ENCODE peak calls at places on chromosomes 3 and 15, in nine cellular contexts. One of them, this sample, is unnamed.

GRCh38 chr15:57477736-57478522 is 101.6 kb downstream of the CGNL1 start:
- DNase-seq in NT2/D1: peak
- DNase-seq in A172: no peak
- DNase-seq in Karpas-422: no peak
- DNase-seq in lower leg skin: no peak
- DNase-seq in GM12892: no peak
- DNase-seq in CD8-positive, alpha-beta T cell: no peak
- DNase-seq in BJ: no peak
- DNase-seq in effector memory CD8-positive, alpha-beta T cell: no peak
- DNase-seq in this sample: no peak

GRCh38 chr3:44914936-44915335 is 40.5 kb downstream of the TGM4 start:
- DNase-seq in lower leg skin: no peak
- DNase-seq in effector memory CD8-positive, alpha-beta T cell: no peak
- DNase-seq in Karpas-422: no peak
- DNase-seq in NT2/D1: no peak
- DNase-seq in CD8-positive, alpha-beta T cell: no peak
- DNase-seq in A172: no peak
- DNase-seq in GM12892: no peak
- DNase-seq in BJ: no peak
- DNase-seq in this sample: no peak

GRCh38 chr3:10946526-10946925 is 46.0 kb upstream of the SLC6A1 start:
- DNase-seq in CD8-positive, alpha-beta T cell: no peak
- DNase-seq in A172: no peak
- DNase-seq in GM12892: no peak
- DNase-seq in Karpas-422: no peak
- DNase-seq in NT2/D1: no peak
- DNase-seq in lower leg skin: no peak
- DNase-seq in effector memory CD8-positive, alpha-beta T cell: no peak
- DNase-seq in BJ: no peak
- DNase-seq in this sample: no peak

GRCh38 chr3:53254190-53254809 is 1.5 kb downstream of the TKT start:
- DNase-seq in lower leg skin: no peak
- DNase-seq in NT2/D1: no peak
- DNase-seq in effector memory CD8-positive, alpha-beta T cell: no peak
- DNase-seq in Karpas-422: peak
- DNase-seq in BJ: no peak
- DNase-seq in GM12892: no peak
- DNase-seq in A172: peak
- DNase-seq in CD8-positive, alpha-beta T cell: no peak
- DNase-seq in this sample: no peak

GRCh38 chr15:88909956-88910831 is 3.0 kb downstream of the MFGE8 start:
- DNase-seq in GM12892: no peak
- DNase-seq in Karpas-422: no peak
- DNase-seq in NT2/D1: no peak
- DNase-seq in CD8-positive, alpha-beta T cell: no peak
- DNase-seq in BJ: no peak
- DNase-seq in A172: no peak
- DNase-seq in effector memory CD8-positive, alpha-beta T cell: no peak
- DNase-seq in lower leg skin: peak
- DNase-seq in this sample: no peak

GRCh38 chr3:182259579-182259978 is 533.7 kb upstream of the ATP11B start:
- DNase-seq in A172: no peak
- DNase-seq in GM12892: no peak
- DNase-seq in BJ: no peak
- DNase-seq in lower leg skin: no peak
- DNase-seq in NT2/D1: no peak
- DNase-seq in effector memory CD8-positive, alpha-beta T cell: no peak
- DNase-seq in CD8-positive, alpha-beta T cell: no peak
- DNase-seq in Karpas-422: no peak
- DNase-seq in this sample: no peak

GRCh38 chr3:126259411-126260391 is 79.3 kb upstream of the ALDH1L1 start:
- DNase-seq in BJ: no peak
- DNase-seq in NT2/D1: no peak
- DNase-seq in Karpas-422: peak
- DNase-seq in effector memory CD8-positive, alpha-beta T cell: no peak
- DNase-seq in A172: no peak
- DNase-seq in GM12892: no peak
- DNase-seq in CD8-positive, alpha-beta T cell: no peak
- DNase-seq in lower leg skin: no peak
- DNase-seq in this sample: no peak

GRCh38 chr15:77418341-77419049 is 1.4 kb downstream of the PEAK1 start:
- DNase-seq in NT2/D1: no peak
- DNase-seq in Karpas-422: no peak
- DNase-seq in CD8-positive, alpha-beta T cell: no peak
- DNase-seq in BJ: no peak
- DNase-seq in A172: no peak
- DNase-seq in GM12892: no peak
- DNase-seq in lower leg skin: no peak
- DNase-seq in effector memory CD8-positive, alpha-beta T cell: no peak
- DNase-seq in this sample: no peak

GRCh38 chr15:67105065-67105951 is 39.9 kb downstream of the SMAD3 start:
- DNase-seq in BJ: peak
- DNase-seq in CD8-positive, alpha-beta T cell: no peak
- DNase-seq in effector memory CD8-positive, alpha-beta T cell: no peak
- DNase-seq in A172: peak
- DNase-seq in lower leg skin: no peak
- DNase-seq in NT2/D1: peak
- DNase-seq in GM12892: no peak
- DNase-seq in Karpas-422: no peak
- DNase-seq in this sample: no peak

GRCh38 chr3:41753651-41754050 is 208.3 kb downstream of the ULK4 start:
- DNase-seq in BJ: no peak
- DNase-seq in GM12892: no peak
- DNase-seq in A172: no peak
- DNase-seq in effector memory CD8-positive, alpha-beta T cell: no peak
- DNase-seq in NT2/D1: no peak
- DNase-seq in Karpas-422: no peak
- DNase-seq in CD8-positive, alpha-beta T cell: no peak
- DNase-seq in lower leg skin: no peak
- DNase-seq in this sample: no peak

GRCh38 chr3:64530434-64531049 is 157.3 kb downstream of the ADAMTS9 start:
- DNase-seq in A172: peak
- DNase-seq in NT2/D1: peak
- DNase-seq in CD8-positive, alpha-beta T cell: no peak
- DNase-seq in Karpas-422: peak
- DNase-seq in lower leg skin: peak
- DNase-seq in effector memory CD8-positive, alpha-beta T cell: no peak
- DNase-seq in BJ: peak
- DNase-seq in GM12892: no peak
- DNase-seq in this sample: no peak

GRCh38 chr15:44537728-44538240 is 837 bp downstream of the EIF3J start:
- DNase-seq in CD8-positive, alpha-beta T cell: no peak
- DNase-seq in lower leg skin: no peak
- DNase-seq in GM12892: no peak
- DNase-seq in BJ: no peak
- DNase-seq in A172: peak
- DNase-seq in effector memory CD8-positive, alpha-beta T cell: no peak
- DNase-seq in NT2/D1: no peak
- DNase-seq in Karpas-422: peak
- DNase-seq in this sample: no peak

GRCh38 chr3:111862415-111862814 is 3.4 kb downstream of the PHLDB2 start:
- DNase-seq in lower leg skin: no peak
- DNase-seq in BJ: no peak
- DNase-seq in effector memory CD8-positive, alpha-beta T cell: no peak
- DNase-seq in NT2/D1: no peak
- DNase-seq in Karpas-422: no peak
- DNase-seq in CD8-positive, alpha-beta T cell: no peak
- DNase-seq in GM12892: no peak
- DNase-seq in A172: no peak
- DNase-seq in this sample: no peak

GRCh38 chr3:19967208-19967607 is 20.3 kb downstream of the RAB5A start:
- DNase-seq in NT2/D1: no peak
- DNase-seq in A172: no peak
- DNase-seq in BJ: no peak
- DNase-seq in GM12892: no peak
- DNase-seq in effector memory CD8-positive, alpha-beta T cell: no peak
- DNase-seq in lower leg skin: no peak
- DNase-seq in CD8-positive, alpha-beta T cell: no peak
- DNase-seq in Karpas-422: no peak
- DNase-seq in this sample: no peak

GRCh38 chr3:9088431-9089353 is 125.4 kb upstream of the RAD18 start:
- DNase-seq in effector memory CD8-positive, alpha-beta T cell: no peak
- DNase-seq in NT2/D1: no peak
- DNase-seq in CD8-positive, alpha-beta T cell: no peak
- DNase-seq in Karpas-422: no peak
- DNase-seq in GM12892: no peak
- DNase-seq in lower leg skin: no peak
- DNase-seq in BJ: no peak
- DNase-seq in A172: peak
- DNase-seq in this sample: no peak

GRCh38 chr3:12287727-12288465 is 974 bp upstream of the PPARG start:
- DNase-seq in effector memory CD8-positive, alpha-beta T cell: no peak
- DNase-seq in NT2/D1: no peak
- DNase-seq in CD8-positive, alpha-beta T cell: no peak
- DNase-seq in Karpas-422: no peak
- DNase-seq in A172: no peak
- DNase-seq in GM12892: peak
- DNase-seq in BJ: no peak
- DNase-seq in lower leg skin: no peak
- DNase-seq in this sample: no peak

GRCh38 chr3:4680881-4681300 is 187.7 kb downstream of the ITPR1 start:
- DNase-seq in Karpas-422: no peak
- DNase-seq in BJ: no peak
- DNase-seq in NT2/D1: no peak
- DNase-seq in effector memory CD8-positive, alpha-beta T cell: no peak
- DNase-seq in CD8-positive, alpha-beta T cell: no peak
- DNase-seq in GM12892: no peak
- DNase-seq in A172: peak
- DNase-seq in lower leg skin: no peak
- DNase-seq in this sample: no peak

GRCh38 chr3:133745981-133746721 is at the start of gene TF:
- DNase-seq in A172: no peak
- DNase-seq in NT2/D1: no peak
- DNase-seq in CD8-positive, alpha-beta T cell: no peak
- DNase-seq in GM12892: no peak
- DNase-seq in BJ: no peak
- DNase-seq in effector memory CD8-positive, alpha-beta T cell: no peak
- DNase-seq in lower leg skin: no peak
- DNase-seq in Karpas-422: peak
- DNase-seq in this sample: no peak

GRCh38 chr3:130976706-130977105 is 49.9 kb downstream of the ASTE1 start:
- DNase-seq in A172: no peak
- DNase-seq in NT2/D1: no peak
- DNase-seq in BJ: no peak
- DNase-seq in CD8-positive, alpha-beta T cell: no peak
- DNase-seq in lower leg skin: no peak
- DNase-seq in Karpas-422: no peak
- DNase-seq in effector memory CD8-positive, alpha-beta T cell: no peak
- DNase-seq in GM12892: no peak
- DNase-seq in this sample: no peak

GRCh38 chr15:65394280-65394789 is 16.5 kb upstream of the IGDCC3 start:
- DNase-seq in CD8-positive, alpha-beta T cell: no peak
- DNase-seq in A172: no peak
- DNase-seq in effector memory CD8-positive, alpha-beta T cell: no peak
- DNase-seq in NT2/D1: no peak
- DNase-seq in Karpas-422: no peak
- DNase-seq in GM12892: no peak
- DNase-seq in lower leg skin: no peak
- DNase-seq in BJ: no peak
- DNase-seq in this sample: no peak

GRCh38 chr3:49805884-49806701 is 3.0 kb downstream of the INKA1 start:
- DNase-seq in lower leg skin: peak
- DNase-seq in CD8-positive, alpha-beta T cell: peak
- DNase-seq in NT2/D1: no peak
- DNase-seq in A172: no peak
- DNase-seq in Karpas-422: peak
- DNase-seq in GM12892: no peak
- DNase-seq in BJ: no peak
- DNase-seq in effector memory CD8-positive, alpha-beta T cell: no peak
- DNase-seq in this sample: no peak

GRCh38 chr3:54988302-54989022 is 60.6 kb upstream of the LRTM1 start:
- DNase-seq in A172: no peak
- DNase-seq in GM12892: no peak
- DNase-seq in CD8-positive, alpha-beta T cell: no peak
- DNase-seq in lower leg skin: peak
- DNase-seq in effector memory CD8-positive, alpha-beta T cell: no peak
- DNase-seq in Karpas-422: no peak
- DNase-seq in BJ: peak
- DNase-seq in NT2/D1: no peak
- DNase-seq in this sample: no peak

GRCh38 chr3:46694520-46694919 is 1.0 kb upstream of the ALS2CL start:
- DNase-seq in lower leg skin: no peak
- DNase-seq in CD8-positive, alpha-beta T cell: no peak
- DNase-seq in Karpas-422: no peak
- DNase-seq in NT2/D1: no peak
- DNase-seq in BJ: no peak
- DNase-seq in A172: no peak
- DNase-seq in effector memory CD8-positive, alpha-beta T cell: no peak
- DNase-seq in GM12892: no peak
- DNase-seq in this sample: no peak

GRCh38 chr3:25604107-25604805 is 60.5 kb downstream of the TOP2B start:
- DNase-seq in A172: peak
- DNase-seq in lower leg skin: no peak
- DNase-seq in effector memory CD8-positive, alpha-beta T cell: no peak
- DNase-seq in NT2/D1: no peak
- DNase-seq in BJ: no peak
- DNase-seq in GM12892: no peak
- DNase-seq in Karpas-422: no peak
- DNase-seq in CD8-positive, alpha-beta T cell: no peak
- DNase-seq in this sample: no peak

GRCh38 chr3:90010341-90010740 is 902.9 kb downstream of the EPHA3 start:
- DNase-seq in BJ: peak
- DNase-seq in Karpas-422: no peak
- DNase-seq in A172: no peak
- DNase-seq in CD8-positive, alpha-beta T cell: no peak
- DNase-seq in GM12892: no peak
- DNase-seq in effector memory CD8-positive, alpha-beta T cell: no peak
- DNase-seq in lower leg skin: no peak
- DNase-seq in NT2/D1: peak
- DNase-seq in this sample: no peak

GRCh38 chr3:196214783-196215441 is 1.4 kb upstream of the SLC51A start:
- DNase-seq in BJ: no peak
- DNase-seq in CD8-positive, alpha-beta T cell: no peak
- DNase-seq in Karpas-422: no peak
- DNase-seq in NT2/D1: no peak
- DNase-seq in GM12892: no peak
- DNase-seq in A172: no peak
- DNase-seq in lower leg skin: no peak
- DNase-seq in effector memory CD8-positive, alpha-beta T cell: no peak
- DNase-seq in this sample: no peak

GRCh38 chr15:25897658-25898057 is 34.5 kb upstream of the ATP10A start:
- DNase-seq in lower leg skin: no peak
- DNase-seq in Karpas-422: no peak
- DNase-seq in GM12892: no peak
- DNase-seq in CD8-positive, alpha-beta T cell: no peak
- DNase-seq in effector memory CD8-positive, alpha-beta T cell: no peak
- DNase-seq in A172: no peak
- DNase-seq in NT2/D1: no peak
- DNase-seq in BJ: no peak
- DNase-seq in this sample: no peak

GRCh38 chr15:27956285-27956684 is 142.8 kb downstream of the OCA2 start:
- DNase-seq in A172: no peak
- DNase-seq in GM12892: no peak
- DNase-seq in NT2/D1: no peak
- DNase-seq in effector memory CD8-positive, alpha-beta T cell: no peak
- DNase-seq in BJ: no peak
- DNase-seq in Karpas-422: no peak
- DNase-seq in CD8-positive, alpha-beta T cell: no peak
- DNase-seq in lower leg skin: no peak
- DNase-seq in this sample: no peak

GRCh38 chr3:51336261-51336660 is 48.8 kb upstream of the MANF start:
- DNase-seq in CD8-positive, alpha-beta T cell: no peak
- DNase-seq in effector memory CD8-positive, alpha-beta T cell: no peak
- DNase-seq in A172: no peak
- DNase-seq in BJ: no peak
- DNase-seq in Karpas-422: no peak
- DNase-seq in lower leg skin: no peak
- DNase-seq in GM12892: no peak
- DNase-seq in NT2/D1: no peak
- DNase-seq in this sample: no peak

GRCh38 chr15:63600001-63600645 is 2.9 kb downstream of the FBXL22 start:
- DNase-seq in BJ: no peak
- DNase-seq in NT2/D1: no peak
- DNase-seq in A172: no peak
- DNase-seq in GM12892: no peak
- DNase-seq in effector memory CD8-positive, alpha-beta T cell: no peak
- DNase-seq in CD8-positive, alpha-beta T cell: no peak
- DNase-seq in lower leg skin: no peak
- DNase-seq in Karpas-422: no peak
- DNase-seq in this sample: no peak

GRCh38 chr3:72217570-72217969 is 432.6 kb upstream of the PROK2 start:
- DNase-seq in Karpas-422: no peak
- DNase-seq in GM12892: no peak
- DNase-seq in CD8-positive, alpha-beta T cell: no peak
- DNase-seq in BJ: no peak
- DNase-seq in effector memory CD8-positive, alpha-beta T cell: no peak
- DNase-seq in lower leg skin: no peak
- DNase-seq in A172: no peak
- DNase-seq in NT2/D1: no peak
- DNase-seq in this sample: no peak

This sample was measured in activated T-helper 1 cell treated with Interleukin-2 at 50 U/mL for 16 hours.